ENCODE peak calls at places on chromosomes 1 and 21, in nine cellular contexts. E, F, Y, R, X, N, P, H and J are unnamed samples.

GRCh38 chr1:73789965-73790364 is 408.0 kb downstream of the LRRIQ3 start:
- DNase-seq in H (no peak), E (no peak), F (no peak), Y (no peak), X (no peak), N (no peak), R (no peak), P (no peak), J (no peak)

GRCh38 chr1:20318971-20319370 is 28.3 kb downstream of the VWA5B1 start:
- DNase-seq in F (no peak), X (no peak), N (no peak), H (no peak), R (no peak), E (no peak), P (no peak), Y (no peak), J (no peak)

GRCh38 chr1:41673355-41673754 is 188.9 kb upstream of the EDN2 start:
- DNase-seq in F (no peak), N (peak), Y (no peak), X (peak), R (no peak), H (no peak), P (no peak), E (no peak), J (peak)

GRCh38 chr1:47439151-47440051 is 1.6 kb downstream of the FOXD2 start:
- DNase-seq in Y (no peak), P (no peak), H (no peak), N (no peak), R (no peak), X (no peak), F (no peak), E (no peak), J (no peak)

GRCh38 chr1:109615879-109616278 is 3.5 kb downstream of the GNAT2 start:
- DNase-seq in P (no peak), R (no peak), Y (no peak), H (no peak), N (no peak), F (no peak), X (no peak), E (no peak), J (peak)

GRCh38 chr1:25094995-25095394 is 137.3 kb downstream of the SYF2 start:
- DNase-seq in X (no peak), H (no peak), E (no peak), R (no peak), F (no peak), P (no peak), Y (no peak), N (no peak), J (no peak)

GRCh38 chr1:75471245-75471644 is 139.7 kb downstream of the SLC44A5 start:
- DNase-seq in F (no peak), H (no peak), P (no peak), E (no peak), Y (no peak), R (no peak), X (no peak), N (no peak), J (no peak)

GRCh38 chr1:31811605-31812004 is 4.2 kb downstream of the SPOCD1 start:
- DNase-seq in F (no peak), E (no peak), R (no peak), Y (no peak), N (peak), X (peak), P (no peak), H (peak), J (peak)

GRCh38 chr1:212455406-212456165 is 22.9 kb downstream of the NENF start:
- DNase-seq in N (peak), H (peak), R (peak), F (peak), P (no peak), X (peak), E (peak), Y (peak), J (peak)

GRCh38 chr21:35070436-35070835 is 21.3 kb upstream of the RUNX1 start:
- DNase-seq in R (no peak), H (no peak), N (no peak), P (no peak), F (no peak), X (no peak), E (no peak), Y (no peak), J (no peak)

GRCh38 chr1:36212782-36213181 is 11.5 kb upstream of the THRAP3 start:
- DNase-seq in Y (no peak), R (no peak), H (no peak), P (no peak), F (no peak), N (no peak), X (no peak), E (no peak), J (no peak)

GRCh38 chr21:20902998-20903397 is 95.2 kb upstream of the NCAM2 start:
- DNase-seq in F (no peak), Y (no peak), N (no peak), P (no peak), R (no peak), H (no peak), X (no peak), E (no peak), J (no peak)

GRCh38 chr1:89725016-89725380 is 92.1 kb downstream of the LRRC8C start:
- DNase-seq in X (peak), P (no peak), H (no peak), F (no peak), Y (peak), E (no peak), R (no peak), N (peak), J (peak)

GRCh38 chr21:37759777-37760176 is 156.5 kb downstream of the KCNJ6 start:
- DNase-seq in Y (no peak), R (no peak), E (no peak), N (no peak), X (no peak), F (no peak), P (no peak), H (no peak), J (no peak)

GRCh38 chr1:93537924-93538323 is 90.0 kb downstream of the FNBP1L start:
- DNase-seq in R (no peak), X (no peak), F (no peak), Y (no peak), P (no peak), N (peak), H (no peak), E (no peak), J (no peak)

GRCh38 chr1:223298706-223299105 is 65.3 kb downstream of the SUSD4 start:
- DNase-seq in F (no peak), E (no peak), Y (no peak), P (no peak), N (peak), H (no peak), X (peak), R (no peak), J (peak)

GRCh38 chr1:10178602-10179407 is 31.6 kb upstream of the KIF1B start:
- DNase-seq in X (no peak), N (no peak), P (no peak), F (no peak), E (no peak), H (no peak), R (no peak), Y (no peak), J (no peak)

GRCh38 chr1:65229201-65229600 is 80.1 kb upstream of the DNAJC6 start:
- DNase-seq in Y (no peak), F (no peak), N (no peak), H (no peak), R (no peak), P (no peak), E (no peak), X (no peak), J (no peak)

GRCh38 chr1:205665216-205665757 is 15.0 kb downstream of the SLC45A3 start:
- DNase-seq in H (no peak), F (no peak), X (no peak), N (no peak), R (no peak), P (no peak), E (no peak), Y (no peak), J (no peak)

GRCh38 chr1:197285526-197286217 is 17.6 kb downstream of the CRB1 start:
- DNase-seq in X (no peak), P (no peak), R (no peak), E (no peak), N (no peak), H (no peak), F (no peak), Y (no peak), J (no peak)

GRCh38 chr1:106962591-106962990 is 93.9 kb upstream of the PRMT6 start:
- DNase-seq in H (no peak), N (no peak), X (peak), Y (no peak), E (no peak), P (no peak), F (no peak), R (no peak), J (no peak)

GRCh38 chr1:160910351-160910750 is 25.4 kb upstream of the ITLN1 start:
- DNase-seq in Y (no peak), X (no peak), H (no peak), N (no peak), P (no peak), R (no peak), E (no peak), F (no peak), J (no peak)

GRCh38 chr1:183945432-183946308 is 91.9 kb downstream of the COLGALT2 start:
- DNase-seq in N (no peak), E (no peak), P (no peak), Y (no peak), H (no peak), F (no peak), R (no peak), X (no peak), J (peak)

GRCh38 chr1:31577515-31578191 is 1.3 kb downstream of the TINAGL1 start:
- DNase-seq in X (peak), F (no peak), N (no peak), P (no peak), E (no peak), Y (no peak), R (no peak), H (no peak), J (no peak)

GRCh38 chr1:186409091-186409490 is 33.5 kb downstream of the ODR4 start:
- DNase-seq in H (no peak), F (no peak), R (no peak), N (no peak), Y (no peak), P (no peak), X (peak), E (no peak), J (no peak)

GRCh38 chr1:112504002-112504401 is 4.8 kb upstream of the WNT2B start:
- DNase-seq in H (no peak), F (no peak), P (no peak), R (no peak), Y (no peak), N (no peak), E (no peak), X (no peak), J (no peak)

GRCh38 chr1:245823408-245824147 is 668.8 kb downstream of the KIF26B start:
- DNase-seq in H (no peak), N (no peak), P (no peak), R (no peak), Y (peak), F (no peak), X (peak), E (no peak), J (peak)

GRCh38 chr1:182122265-182122664 is 60.8 kb upstream of the ZNF648 start:
- DNase-seq in R (no peak), E (no peak), F (no peak), H (no peak), X (no peak), N (no peak), P (no peak), Y (no peak), J (no peak)

GRCh38 chr1:1600861-1601563 is 1.1 kb upstream of the FNDC10 start:
- DNase-seq in E (no peak), R (no peak), X (no peak), Y (no peak), N (no peak), F (no peak), P (no peak), H (no peak), J (no peak)

GRCh38 chr1:113917400-113918082 is 11.6 kb upstream of the HIPK1 start:
- DNase-seq in F (no peak), X (peak), P (no peak), E (no peak), R (no peak), H (no peak), Y (no peak), N (peak), J (peak)

GRCh38 chr1:232873412-232873811 is 68.2 kb downstream of the MAP10 start:
- DNase-seq in R (no peak), X (no peak), E (no peak), F (no peak), N (no peak), H (no peak), Y (no peak), P (no peak), J (no peak)

GRCh38 chr1:245055752-245056151 is 99.0 kb upstream of the KIF26B start:
- DNase-seq in E (no peak), X (no peak), N (no peak), R (no peak), F (no peak), P (no peak), H (no peak), Y (no peak), J (no peak)

GRCh38 chr1:185917646-185918045 is 183.5 kb downstream of the HMCN1 start:
- DNase-seq in H (peak), P (no peak), N (peak), R (no peak), Y (peak), X (peak), E (no peak), F (no peak), J (peak)

GRCh38 chr1:154856049-154856448 is 14.0 kb downstream of the KCNN3 start:
- DNase-seq in F (peak), R (no peak), P (no peak), E (no peak), X (no peak), Y (no peak), H (no peak), N (no peak), J (no peak)

GRCh38 chr1:154859151-154859785 is 10.8 kb downstream of the KCNN3 start:
- DNase-seq in E (no peak), R (no peak), N (no peak), F (no peak), Y (no peak), X (no peak), P (no peak), H (no peak), J (no peak)

GRCh38 chr1:154856544-154856943 is 13.5 kb downstream of the KCNN3 start:
- DNase-seq in P (no peak), X (no peak), E (no peak), R (no peak), N (no peak), Y (no peak), F (no peak), H (no peak), J (no peak)

GRCh38 chr1:154857022-154857421 is 13.1 kb downstream of the KCNN3 start:
- DNase-seq in Y (no peak), X (no peak), R (no peak), E (no peak), N (no peak), P (no peak), F (no peak), H (no peak), J (no peak)

DNA sequence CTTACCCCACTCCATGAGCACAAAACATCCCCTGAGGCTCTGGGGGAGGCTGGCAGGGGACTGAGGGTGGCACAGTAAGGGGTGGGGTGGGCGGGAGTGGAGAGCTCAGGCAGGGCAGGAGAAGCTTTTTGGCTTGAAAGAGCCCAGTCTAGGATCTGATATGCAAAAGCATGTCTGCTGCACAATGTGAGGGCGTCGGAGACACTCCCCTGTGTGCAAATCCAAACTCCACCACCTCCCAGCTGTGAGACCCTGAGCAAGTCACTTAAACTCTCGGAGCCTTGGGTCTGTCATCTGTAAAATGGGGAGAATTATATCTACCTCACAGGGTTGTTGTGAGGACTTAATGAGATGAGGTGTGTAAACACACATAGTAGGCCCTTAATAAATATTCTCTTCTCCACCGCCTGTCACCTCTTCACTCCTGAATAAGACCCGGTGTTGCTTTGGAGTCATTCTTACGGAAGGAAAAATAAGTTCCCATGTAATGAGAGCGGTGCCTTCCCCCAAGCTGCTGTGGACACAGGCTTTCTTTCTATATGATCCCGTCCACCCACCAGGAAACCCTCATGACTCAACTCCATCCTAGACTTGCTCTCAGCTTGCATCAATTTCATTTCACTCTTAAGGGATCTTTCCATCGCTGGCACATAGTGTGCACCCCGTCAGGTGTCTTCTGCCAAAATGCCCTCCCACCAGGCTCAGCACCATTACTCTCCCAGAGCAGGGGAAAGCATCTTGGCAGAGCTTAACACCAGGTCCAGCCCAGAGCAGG is 12.5 kb downstream of the KCNN3 start:
- DNase-seq in F (no peak), X (no peak), H (no peak), N (no peak), E (no peak), R (no peak), Y (no peak), P (no peak), J (no peak)
- H3K4me3 ChIP-seq in F (no peak), X (no peak), H (no peak), N (no peak), E (no peak), R (no peak), Y (no peak), P (no peak), J (no peak)

DNA sequence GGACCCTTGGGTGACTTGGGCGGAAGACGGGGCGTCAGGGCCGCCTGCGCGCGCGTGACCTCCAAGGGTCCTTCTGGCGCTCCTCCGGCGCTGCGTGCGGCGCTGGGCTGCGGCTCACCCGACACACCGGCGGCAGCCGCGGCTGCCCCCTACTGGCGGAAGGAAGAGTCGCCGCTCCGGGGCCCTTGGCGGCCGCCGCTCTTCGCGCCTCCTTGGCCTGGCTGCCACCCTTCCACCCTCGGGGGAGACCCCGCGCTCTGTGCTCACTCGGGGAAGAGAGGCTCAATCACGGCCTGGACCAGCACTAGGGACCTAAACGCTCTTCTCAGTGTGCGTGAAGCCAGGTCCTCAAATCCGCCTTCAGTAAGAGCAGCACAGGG is 89.7 kb downstream of the DMRTA2 start:
- DNase-seq in X (peak), Y (no peak), N (peak), P (no peak), H (no peak), E (no peak), F (peak), R (no peak), J (peak)
- TF ChIP-seq CTCF in X (peak), Y (peak), N (peak), P (peak), H (peak), E (peak), F (no peak), R (peak), J (peak)

DNA sequence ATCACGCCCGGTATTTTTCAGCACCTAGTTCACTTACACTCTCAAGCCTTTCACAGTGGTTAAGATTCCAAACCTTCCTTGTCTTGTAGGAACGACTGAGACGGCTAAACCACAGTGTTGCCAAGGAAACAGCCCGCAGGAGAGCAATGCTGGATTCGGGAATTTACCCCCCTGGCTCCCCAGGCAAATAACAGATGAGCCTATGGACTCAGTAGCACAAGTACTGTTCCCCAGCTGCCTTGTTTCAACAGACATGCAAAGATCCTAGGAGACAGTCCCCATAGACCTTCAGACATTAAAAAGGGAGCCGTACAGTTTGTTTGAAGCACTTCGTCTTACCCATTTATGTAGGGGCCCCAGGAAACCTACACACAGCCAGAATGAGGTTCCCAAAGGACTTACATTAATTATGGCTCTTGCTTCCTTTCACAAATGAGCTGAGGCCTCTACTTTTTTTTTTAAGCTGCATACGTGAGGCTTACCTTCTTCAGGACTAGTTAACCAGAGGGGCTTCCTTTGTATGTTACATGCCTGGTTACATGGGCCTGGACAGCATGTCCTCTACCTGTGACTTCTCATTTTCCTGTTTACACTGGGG is 2.7 kb downstream of the SNAPIN start:
- DNase-seq in P (no peak), F (no peak), H (no peak), N (no peak), X (peak), E (no peak), R (no peak), Y (no peak), J (no peak)
- H3K4me3 ChIP-seq in P (no peak), F (no peak), H (no peak), N (no peak), X (no peak), E (no peak), R (no peak), Y (no peak), J (no peak)

GRCh38 chr1:14782741-14783591 is 184.5 kb downstream of the KAZN start:
- DNase-seq in N (no peak), Y (no peak), H (no peak), E (no peak), R (no peak), X (no peak), F (no peak), P (no peak), J (no peak)
- TF ChIP-seq CTCF in N (no peak), Y (peak), H (peak), E (peak), R (peak), X (no peak), F (no peak), P (no peak), J (peak)

DNA sequence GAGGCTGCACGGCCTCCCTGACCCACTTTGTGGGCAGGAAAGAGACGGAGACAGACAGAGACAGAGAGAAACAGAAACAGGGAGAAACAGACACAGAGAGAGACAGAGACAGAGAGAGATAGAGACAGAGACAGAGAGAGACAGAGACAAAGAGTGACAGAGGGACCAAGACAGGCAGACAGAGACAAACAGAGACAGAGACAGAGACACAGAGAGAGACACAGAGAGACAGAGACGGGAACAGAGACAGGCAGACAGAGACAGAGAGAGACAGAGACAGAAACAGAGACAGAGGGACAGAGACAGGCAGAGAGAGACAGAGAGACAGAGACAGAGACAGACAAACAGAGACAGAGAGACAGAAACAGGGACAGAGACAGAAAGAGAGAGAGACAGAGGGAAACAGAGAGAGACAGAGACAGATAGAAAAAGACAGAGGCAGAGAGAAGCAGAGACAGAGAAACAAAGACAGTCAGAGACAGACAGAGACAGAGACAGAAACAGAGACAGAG is 3.1 kb downstream of the COL6A1 start:
- DNase-seq in Y (no peak), F (no peak), P (no peak), R (no peak), H (no peak), E (no peak), X (no peak), N (no peak), J (no peak)
- H3K4me3 ChIP-seq in Y (peak), F (peak), P (peak), R (no peak), H (peak), E (no peak), X (peak), N (no peak), J (peak)

DNA sequence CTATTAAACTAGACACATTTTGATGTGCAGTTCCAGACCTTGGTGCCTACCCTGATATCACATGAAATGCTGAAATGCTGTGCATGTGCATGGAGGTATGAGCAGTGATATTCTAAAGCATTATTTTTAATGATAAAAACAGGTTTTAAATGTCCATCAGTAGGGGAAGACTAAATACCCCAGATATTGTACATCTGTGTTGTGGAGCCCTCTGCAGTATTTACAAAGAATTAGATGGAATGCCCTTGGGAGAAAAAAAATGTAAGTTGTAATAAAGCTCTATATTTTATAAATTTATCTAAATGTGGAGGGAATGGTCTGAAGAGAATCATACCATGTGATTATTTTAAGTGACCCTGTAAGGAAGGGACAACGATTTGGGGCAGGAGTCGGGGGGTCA is 39.1 kb upstream of the IGSF5 start:
- DNase-seq in Y (no peak), F (no peak), X (peak), E (no peak), H (no peak), N (no peak), P (no peak), R (no peak), J (peak)
- TF ChIP-seq CTCF in Y (peak), F (no peak), X (peak), E (peak), H (no peak), N (no peak), P (no peak), R (peak), J (peak)